ENCODE peak calls at places on chromosomes 4 and X, in four cellular contexts. M is amygdala, Q is psoas muscle, L is NCI-H2107. R is an unnamed sample.
A peak's percentile ranks its signal among the peaks of the same experiment; 100 is the strongest.

GRCh38 chr4:110904435-110905050 is 281.7 kb upstream of the PITX2 start:
- DNase-seq in M (no peak), Q (no peak), L (no peak), R (no peak)

GRCh38 chrX:371907-372306 is 14.8 kb downstream of the PPP2R3B start:
- DNase-seq in M (no peak), Q (no peak), L (no peak), R (no peak)

GRCh38 chrX:35115205-35115604 is 172.6 kb downstream of the FAM47B start:
- DNase-seq in M (no peak), Q (no peak), L (no peak), R (no peak)

GRCh38 chr4:76523593-76523992 is 88.6 kb downstream of the SHROOM3 start:
- DNase-seq in M (no peak), Q (no peak), L (no peak), R (no peak)

GRCh38 chr4:156825074-156825473 is 146.5 kb downstream of the PDGFC start:
- DNase-seq in M (no peak), Q (no peak), L (no peak), R (no peak)

GRCh38 chrX:24553016-24553415 is 87.9 kb downstream of the PDK3 start:
- DNase-seq in M (no peak), Q (no peak), L (no peak), R (no peak)

GRCh38 chrX:150421816-150422215 is 58.7 kb downstream of the MAMLD1 start:
- DNase-seq in M (no peak), Q (peak; percentile 34), L (no peak), R (no peak)

GRCh38 chr4:17376205-17376604 is 135.7 kb downstream of the QDPR start:
- DNase-seq in M (no peak), Q (no peak), L (no peak), R (no peak)

GRCh38 chr4:122577808-122578781 is 42.8 kb downstream of the IL21 start:
- DNase-seq in M (no peak), Q (no peak), L (no peak), R (no peak)

GRCh38 chrX:140744085-140744484 is 34.5 kb downstream of the LINC00632 start:
- DNase-seq in M (no peak), Q (no peak), L (no peak), R (no peak)

GRCh38 chrX:17967888-17968287 is 106.8 kb upstream of the RAI2 start:
- DNase-seq in M (no peak), Q (no peak), L (peak; percentile 65), R (no peak)

GRCh38 chr4:175999944-176000343 is 65.7 kb upstream of the WDR17 start:
- DNase-seq in M (no peak), Q (no peak), L (no peak), R (no peak)

GRCh38 chr4:119564106-119564505 is 64.5 kb downstream of the PDE5A start:
- DNase-seq in M (no peak), Q (no peak), L (no peak), R (no peak)

GRCh38 chrX:118637997-118638396 is 89.4 kb upstream of the IL13RA1 start:
- DNase-seq in M (no peak), Q (no peak), L (no peak), R (no peak)

GRCh38 chr4:76689079-76689817 is 208.7 kb downstream of the SOWAHB start:
- DNase-seq in M (no peak), Q (peak; percentile 30), L (peak; percentile 5), R (peak; percentile 7)